ENCODE peak calls at places on chromosomes 16 and 17, in six cellular contexts. N, X, I, Z, U and R are unnamed samples.
A peak's percentile ranks its signal among the peaks of the same experiment; 100 is the strongest.

GRCh38 chr17:226773-227580 is 45.5 kb upstream of the DOC2B start:
- DNase-seq in N (no peak), I (no peak), Z (peak; percentile 45), U (no peak), X (peak; percentile 50), R (no peak)

GRCh38 chr16:73047536-73048291 is at the start of gene ZFHX3:
- DNase-seq in Z (peak; percentile 89), X (peak; percentile 92), U (no peak), I (no peak), N (peak; percentile 87), R (peak; percentile 70)

GRCh38 chr16:369866-370436 is 387 bp downstream of the MRPL28 start:
- DNase-seq in I (no peak), X (no peak), U (no peak), Z (peak; percentile 47), N (no peak), R (no peak)

GRCh38 chr17:3534881-3535252 is 22.7 kb downstream of the TRPV3 start:
- DNase-seq in Z (peak; percentile 59), X (peak; percentile 79), N (no peak), U (no peak), I (no peak), R (no peak)

GRCh38 chr17:50817838-50818237 is 17.5 kb upstream of the WFIKKN2 start:
- DNase-seq in Z (no peak), U (no peak), I (no peak), N (no peak), X (no peak), R (no peak)

GRCh38 chr17:31394544-31394943 is 3.1 kb downstream of the RAB11FIP4 start:
- DNase-seq in U (peak; percentile 34), I (no peak), X (no peak), N (peak; percentile 79), Z (peak; percentile 90), R (peak; percentile 16)

GRCh38 chr16:12518238-12519004 is 285.3 kb downstream of the CPPED1 start:
- DNase-seq in X (no peak), I (no peak), Z (no peak), U (no peak), N (peak; percentile 40), R (no peak)

GRCh38 chr17:77698903-77699615 is 259.4 kb upstream of the TNRC6C start:
- DNase-seq in U (no peak), X (no peak), N (no peak), Z (no peak), I (no peak), R (no peak)

GRCh38 chr16:9139965-9140364 is 48.5 kb downstream of the HAPSTR1 start:
- DNase-seq in I (no peak), Z (peak; percentile 39), U (no peak), X (peak; percentile 15), N (peak; percentile 49), R (no peak)

GRCh38 chr16:21301895-21302291 is 23.8 kb upstream of the CRYM start:
- DNase-seq in X (no peak), I (no peak), U (no peak), N (no peak), Z (no peak), R (no peak)

GRCh38 chr17:80245566-80246265 is 14.9 kb upstream of the RNF213 start:
- DNase-seq in U (no peak), X (peak; percentile 44), Z (no peak), I (no peak), N (no peak), R (no peak)

GRCh38 chr16:50373780-50374179 is 5.0 kb upstream of the BRD7 start:
- DNase-seq in U (no peak), Z (no peak), X (no peak), I (no peak), N (no peak), R (no peak)

GRCh38 chr16:4411684-4412083 is 4.7 kb downstream of the CORO7 start:
- DNase-seq in N (no peak), Z (no peak), X (peak; percentile 84), I (no peak), U (no peak), R (no peak)

GRCh38 chr17:56751145-56751743 is 82.5 kb downstream of the C17orf67 start:
- DNase-seq in N (no peak), Z (no peak), U (no peak), I (no peak), X (no peak), R (no peak)

GRCh38 chr16:15950167-15950854 is 895 bp downstream of the ABCC1 start:
- DNase-seq in Z (peak; percentile 87), U (peak; percentile 54), X (no peak), I (peak; percentile 34), N (no peak), R (peak; percentile 33)